ENCODE peak calls at places on chromosomes 6 and 20, in four cellular contexts. One of them, this sample, is unnamed. For H3K4me1, the result is how much of the 10 kb centered on the place peaks cover.

GRCh38 chr6:14270925-14271791 is 153.6 kb downstream of the CD83 start:
- DNase-seq in fibroblast of lung: peak
- DNase-seq in mammary epithelial cell: peak
- DNase-seq in SK-N-SH: no peak
- DNase-seq in this sample: peak

GRCh38 chr20:57676517-57677322 is 33.1 kb downstream of the PMEPA1 start:
- DNase-seq in mammary epithelial cell: no peak
- DNase-seq in SK-N-SH: no peak
- DNase-seq in fibroblast of lung: no peak
- DNase-seq in this sample: no peak

GRCh38 chr6:137217801-137218472 is 1.2 kb downstream of the IFNGR1 start:
- DNase-seq in mammary epithelial cell: peak
- DNase-seq in SK-N-SH: no peak
- DNase-seq in fibroblast of lung: peak
- DNase-seq in this sample: peak

GRCh38 chr20:64216036-64216435 is 39.5 kb upstream of the PCMTD2 start:
- DNase-seq in mammary epithelial cell: no peak
- DNase-seq in fibroblast of lung: no peak
- DNase-seq in SK-N-SH: no peak
- DNase-seq in this sample: no peak

GRCh38 chr20:62618622-62619529 is 23.4 kb upstream of the SLCO4A1 start:
- DNase-seq in mammary epithelial cell: no peak
- DNase-seq in SK-N-SH: no peak
- DNase-seq in fibroblast of lung: no peak
- DNase-seq in this sample: no peak

GRCh38 chr6:15317934-15318902 is 72.3 kb downstream of the JARID2 start:
- DNase-seq in SK-N-SH: no peak
- DNase-seq in fibroblast of lung: no peak
- DNase-seq in mammary epithelial cell: no peak
- DNase-seq in this sample: no peak

GRCh38 chr6:136030131-136030530 is 178.6 kb downstream of the PDE7B start:
- DNase-seq in SK-N-SH: peak
- DNase-seq in fibroblast of lung: no peak
- DNase-seq in mammary epithelial cell: no peak
- DNase-seq in this sample: no peak

GRCh38 chr6:117491916-117492315 is 9.4 kb downstream of the DCBLD1 start:
- DNase-seq in fibroblast of lung: peak
- DNase-seq in mammary epithelial cell: no peak
- DNase-seq in SK-N-SH: no peak
- DNase-seq in this sample: peak

GRCh38 chr6:89079611-89080213 is 839 bp upstream of the PNRC1 start:
- DNase-seq in mammary epithelial cell: peak
- DNase-seq in SK-N-SH: peak
- DNase-seq in fibroblast of lung: peak
- DNase-seq in this sample: peak

GRCh38 chr20:44785768-44786167 is 24.6 kb downstream of the RIMS4 start:
- DNase-seq in mammary epithelial cell: peak
- DNase-seq in SK-N-SH: peak
- DNase-seq in fibroblast of lung: no peak
- DNase-seq in this sample: peak

GRCh38 chr6:100160913-100161312 is 166.9 kb upstream of the MCHR2 start:
- DNase-seq in SK-N-SH: no peak
- DNase-seq in mammary epithelial cell: no peak
- DNase-seq in fibroblast of lung: no peak
- DNase-seq in this sample: no peak

GRCh38 chr20:64035933-64036345 is at the start of gene C20orf204:
- DNase-seq in fibroblast of lung: no peak
- DNase-seq in SK-N-SH: no peak
- DNase-seq in mammary epithelial cell: no peak
- DNase-seq in this sample: no peak

GRCh38 chr6:35725721-35726438 is 11.0 kb upstream of the ARMC12 start:
- DNase-seq in fibroblast of lung: peak
- DNase-seq in mammary epithelial cell: peak
- DNase-seq in SK-N-SH: no peak
- DNase-seq in this sample: no peak

GRCh38 chr20:5745416-5745968 is 4.7 kb upstream of the SHLD1 start:
- DNase-seq in fibroblast of lung: no peak
- DNase-seq in SK-N-SH: no peak
- DNase-seq in mammary epithelial cell: no peak
- DNase-seq in this sample: no peak

GRCh38 chr6:169490830-169491229 is 211.0 kb downstream of the WDR27 start:
- DNase-seq in fibroblast of lung: no peak
- DNase-seq in mammary epithelial cell: no peak
- DNase-seq in SK-N-SH: no peak
- DNase-seq in this sample: no peak

GRCh38 chr20:10427060-10427692 is 6.8 kb downstream of the MKKS start:
- DNase-seq in SK-N-SH: peak
- DNase-seq in mammary epithelial cell: peak
- DNase-seq in fibroblast of lung: peak
- DNase-seq in this sample: peak

GRCh38 chr20:5772704-5773103 is 22.5 kb downstream of the SHLD1 start:
- DNase-seq in SK-N-SH: no peak
- DNase-seq in fibroblast of lung: no peak
- DNase-seq in mammary epithelial cell: no peak
- DNase-seq in this sample: no peak

GRCh38 chr6:25927721-25928359 is 2.7 kb downstream of the SLC17A2 start:
- DNase-seq in SK-N-SH: no peak
- DNase-seq in fibroblast of lung: peak
- DNase-seq in mammary epithelial cell: no peak
- DNase-seq in this sample: no peak

GRCh38 chr6:118680452-118681095 is 29.2 kb upstream of the CEP85L start:
- DNase-seq in mammary epithelial cell: no peak
- DNase-seq in SK-N-SH: no peak
- DNase-seq in fibroblast of lung: no peak
- DNase-seq in this sample: no peak

GRCh38 chr20:11982289-11982957 is 64.7 kb downstream of the BTBD3 start:
- DNase-seq in SK-N-SH: no peak
- DNase-seq in fibroblast of lung: no peak
- DNase-seq in mammary epithelial cell: no peak
- DNase-seq in this sample: no peak

GRCh38 chr6:36422714-36423100 is 19.9 kb downstream of the PXT1 start:
- DNase-seq in SK-N-SH: peak
- DNase-seq in mammary epithelial cell: no peak
- DNase-seq in fibroblast of lung: no peak
- DNase-seq in this sample: no peak

GRCh38 chr6:35727935-35728662 is 8.7 kb upstream of the ARMC12 start:
- DNase-seq in fibroblast of lung: peak
- DNase-seq in mammary epithelial cell: peak
- DNase-seq in SK-N-SH: peak
- DNase-seq in this sample: peak

GRCh38 chr6:169370666-169371343 is 117.2 kb upstream of the THBS2 start:
- DNase-seq in SK-N-SH: no peak
- DNase-seq in mammary epithelial cell: no peak
- DNase-seq in fibroblast of lung: no peak
- DNase-seq in this sample: peak

GRCh38 chr20:1509237-1509636 is 18.0 kb upstream of the SIRPB2 start:
- DNase-seq in mammary epithelial cell: peak
- DNase-seq in SK-N-SH: peak
- DNase-seq in fibroblast of lung: peak
- DNase-seq in this sample: no peak

GRCh38 chr20:38057351-38057972 is 23.9 kb downstream of the RPRD1B start:
- DNase-seq in mammary epithelial cell: peak
- DNase-seq in fibroblast of lung: peak
- DNase-seq in SK-N-SH: peak
- DNase-seq in this sample: no peak

GRCh38 chr6:81485395-81485794 is 267.1 kb downstream of the TENT5A start:
- DNase-seq in SK-N-SH: no peak
- DNase-seq in fibroblast of lung: no peak
- DNase-seq in mammary epithelial cell: no peak
- DNase-seq in this sample: no peak

GRCh38 chr6:39464067-39464466 is 141.6 kb upstream of the KCNK16 start:
- DNase-seq in SK-N-SH: peak
- DNase-seq in mammary epithelial cell: no peak
- DNase-seq in fibroblast of lung: no peak
- DNase-seq in this sample: no peak

GRCh38 chr20:62252342-62252966 is 14.1 kb downstream of the OSBPL2 start:
- DNase-seq in fibroblast of lung: peak
- DNase-seq in SK-N-SH: no peak
- DNase-seq in mammary epithelial cell: peak
- DNase-seq in this sample: no peak

GRCh38 chr6:124958759-124959354 is 3.4 kb upstream of the RNF217 start:
- DNase-seq in fibroblast of lung: peak
- DNase-seq in SK-N-SH: no peak
- DNase-seq in mammary epithelial cell: peak
- DNase-seq in this sample: peak

GRCh38 chr6:3566812-3567211 is 110.0 kb upstream of the SLC22A23 start:
- DNase-seq in fibroblast of lung: peak
- DNase-seq in SK-N-SH: no peak
- DNase-seq in mammary epithelial cell: peak
- DNase-seq in this sample: no peak

GRCh38 chr6:84048588-84048987 is 15.0 kb downstream of the MRAP2 start:
- DNase-seq in SK-N-SH: no peak
- DNase-seq in mammary epithelial cell: no peak
- DNase-seq in fibroblast of lung: no peak
- DNase-seq in this sample: no peak

DNA sequence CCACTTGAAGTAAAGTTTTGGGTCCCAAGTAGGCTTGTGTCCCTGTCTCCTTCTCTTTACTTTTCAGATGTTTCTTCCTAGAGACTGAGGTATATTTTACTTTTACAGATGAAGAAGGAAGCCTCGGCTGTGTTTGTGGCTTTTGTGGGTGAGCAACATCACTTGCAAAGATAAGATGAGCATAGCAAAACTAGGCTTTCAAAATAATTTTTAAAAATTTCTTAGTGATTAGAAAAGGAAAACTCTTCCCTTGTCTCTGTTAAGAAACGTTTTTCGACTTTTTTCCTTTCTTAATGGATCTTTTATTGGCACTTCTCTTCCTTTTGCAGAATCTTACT is 7.6 kb downstream of the PTPN1 start:
- DNase-seq in mammary epithelial cell: no peak
- DNase-seq in fibroblast of lung: no peak
- DNase-seq in SK-N-SH: no peak
- DNase-seq in this sample: no peak
- H3K4me1 ChIP-seq in mammary epithelial cell: half or more
- H3K4me1 ChIP-seq in fibroblast of lung: under half
- H3K4me1 ChIP-seq in SK-N-SH: under half
- H3K4me1 ChIP-seq in this sample: half or more

DNA sequence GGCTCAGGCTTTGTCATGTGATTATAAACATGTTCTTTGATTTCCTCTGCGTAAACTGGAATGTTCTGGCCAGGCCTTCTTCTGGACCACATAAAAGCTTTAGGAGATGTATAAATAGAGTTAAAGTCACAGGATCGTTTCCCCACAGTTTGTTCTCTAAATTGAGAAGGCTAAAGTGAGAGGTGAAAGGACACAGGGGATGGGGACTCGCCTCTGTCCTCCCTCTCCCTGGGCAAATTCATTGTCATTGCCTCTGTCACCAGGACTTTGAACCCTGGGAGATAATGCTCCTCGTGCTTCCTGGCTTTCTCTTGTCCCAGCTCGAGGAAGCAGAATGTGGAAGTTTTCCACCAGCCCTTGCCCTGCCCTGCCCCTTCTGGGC is 20.3 kb upstream of the ZFAND3 start:
- DNase-seq in SK-N-SH: no peak
- DNase-seq in mammary epithelial cell: no peak
- DNase-seq in fibroblast of lung: no peak
- DNase-seq in this sample: no peak
- H3K27ac ChIP-seq in SK-N-SH: no peak
- H3K27ac ChIP-seq in mammary epithelial cell: no peak
- H3K27ac ChIP-seq in fibroblast of lung: no peak
- H3K27ac ChIP-seq in this sample: no peak

DNA sequence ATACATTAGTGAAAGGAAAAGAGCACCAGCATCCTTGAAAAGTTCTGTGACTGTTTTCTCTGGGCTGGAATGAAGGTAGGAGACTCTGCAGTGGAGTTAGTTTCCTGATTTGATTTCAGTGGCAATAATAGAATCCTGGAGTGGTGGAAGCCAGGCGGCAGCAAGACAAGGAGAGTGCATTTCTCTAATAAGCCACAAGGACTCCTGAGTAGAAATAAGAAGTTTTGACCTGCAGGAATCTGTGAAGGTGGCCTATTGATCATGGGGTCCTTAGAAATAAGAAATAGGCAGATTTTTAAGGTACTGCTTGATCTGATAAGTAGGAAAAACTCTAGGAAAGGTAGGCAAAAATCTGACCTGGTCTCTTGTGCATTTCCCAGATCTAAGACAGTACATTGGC is 68.4 kb upstream of the ELOVL5 start:
- DNase-seq in fibroblast of lung: no peak
- DNase-seq in mammary epithelial cell: no peak
- DNase-seq in SK-N-SH: no peak
- DNase-seq in this sample: no peak
- TF ChIP-seq CTCF in fibroblast of lung: no peak
- TF ChIP-seq CTCF in mammary epithelial cell: no peak
- TF ChIP-seq CTCF in SK-N-SH: no peak
- TF ChIP-seq CTCF in this sample: peak

GRCh38 chr20:31698243-31698802 is 24.3 kb downstream of the BCL2L1 start:
- DNase-seq in fibroblast of lung: no peak
- DNase-seq in mammary epithelial cell: no peak
- DNase-seq in SK-N-SH: no peak
- DNase-seq in this sample: no peak

GRCh38 chr20:31701591-31701990 is 21.1 kb downstream of the BCL2L1 start:
- DNase-seq in mammary epithelial cell: no peak
- DNase-seq in SK-N-SH: no peak
- DNase-seq in fibroblast of lung: no peak
- DNase-seq in this sample: no peak

GRCh38 chr20:31699801-31700728 is 22.6 kb downstream of the BCL2L1 start:
- DNase-seq in mammary epithelial cell: no peak
- DNase-seq in SK-N-SH: no peak
- DNase-seq in fibroblast of lung: no peak
- DNase-seq in this sample: no peak

GRCh38 chr20:31698803-31699718 is 23.6 kb downstream of the BCL2L1 start:
- DNase-seq in SK-N-SH: no peak
- DNase-seq in fibroblast of lung: peak
- DNase-seq in mammary epithelial cell: peak
- DNase-seq in this sample: peak

DNA sequence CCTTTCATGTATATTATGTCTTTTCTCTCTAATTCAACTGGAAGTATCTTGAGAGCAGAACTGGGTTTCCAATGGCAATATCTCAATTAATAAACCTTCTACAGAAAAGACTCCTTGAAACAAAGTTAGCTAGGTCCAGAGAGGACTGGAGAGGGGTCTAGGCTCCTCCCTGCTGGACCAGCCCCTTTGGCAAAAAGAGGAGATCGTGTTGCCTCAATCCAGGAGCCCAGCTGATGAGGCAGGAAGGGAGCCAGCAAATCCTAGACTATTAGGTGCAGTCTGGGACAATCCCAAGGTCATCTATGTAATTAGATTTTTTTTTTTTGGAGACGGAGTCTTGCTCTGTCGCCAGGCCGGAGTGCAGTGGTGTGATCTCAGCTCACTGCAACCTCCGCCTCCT is 21.9 kb downstream of the BCL2L1 start:
- DNase-seq in fibroblast of lung: no peak
- DNase-seq in mammary epithelial cell: no peak
- DNase-seq in SK-N-SH: no peak
- DNase-seq in this sample: no peak
- H3K4me1 ChIP-seq in fibroblast of lung: under half
- H3K4me1 ChIP-seq in mammary epithelial cell: under half
- H3K4me1 ChIP-seq in SK-N-SH: under half
- H3K4me1 ChIP-seq in this sample: under half